ENCODE peak calls at places on chromosomes 7 and 10, in seven cellular contexts. X, T, I, A, J, M and E are unnamed samples.

GRCh38 chr10:74797550-74797949 is 28.9 kb upstream of the KAT6B start:
- DNase-seq in X (no peak), T (no peak), I (no peak), A (no peak), J (no peak), M (no peak), E (no peak)

GRCh38 chr10:93751832-93752231 is 5.9 kb upstream of the LGI1 start:
- DNase-seq in X (peak), T (peak), I (peak), A (no peak), J (no peak), M (no peak), E (peak)

GRCh38 chr10:14648042-14648765 is 126.5 kb downstream of the FAM107B start:
- DNase-seq in X (peak), T (peak), I (peak), A (peak), J (peak), M (peak), E (peak)

GRCh38 chr7:157895520-157896375 is 558.9 kb downstream of the DNAJB6 start:
- DNase-seq in X (no peak), T (no peak), I (no peak), A (no peak), J (no peak), M (no peak), E (no peak)

GRCh38 chr7:101524376-101524775 is 104.7 kb downstream of the MYL10 start:
- DNase-seq in X (no peak), T (no peak), I (no peak), A (no peak), J (no peak), M (no peak), E (no peak)

GRCh38 chr7:29017666-29018065 is 59.5 kb upstream of the TRIL start:
- DNase-seq in X (no peak), T (peak), I (no peak), A (peak), J (no peak), M (peak), E (peak)

GRCh38 chr10:28201666-28202400 is 101.0 kb downstream of the MPP7 start:
- DNase-seq in X (no peak), T (no peak), I (no peak), A (no peak), J (no peak), M (no peak), E (no peak)

GRCh38 chr10:99880071-99880835 is 97.8 kb downstream of the ABCC2 start:
- DNase-seq in X (no peak), T (no peak), I (no peak), A (no peak), J (no peak), M (no peak), E (peak)

GRCh38 chr10:90430186-90430585 is 427.7 kb downstream of the HTR7 start:
- DNase-seq in X (no peak), T (no peak), I (no peak), A (no peak), J (no peak), M (no peak), E (no peak)

GRCh38 chr10:42149027-42149700 is 489.2 kb downstream of the ZNF33B start:
- DNase-seq in X (no peak), T (peak), I (no peak), A (no peak), J (no peak), M (no peak), E (no peak)

GRCh38 chr7:136637826-136638225 is 230.6 kb upstream of the CHRM2 start:
- DNase-seq in X (no peak), T (no peak), I (no peak), A (no peak), J (no peak), M (no peak), E (no peak)

GRCh38 chr7:71625534-71625933 is 493.6 kb downstream of the GALNT17 start:
- DNase-seq in X (no peak), T (no peak), I (no peak), A (no peak), J (no peak), M (no peak), E (no peak)

GRCh38 chr10:33142290-33142689 is 184.3 kb upstream of the ITGB1 start:
- DNase-seq in X (no peak), T (peak), I (no peak), A (no peak), J (no peak), M (no peak), E (no peak)

GRCh38 chr7:46852795-46853194 is 729.1 kb downstream of the TNS3 start:
- DNase-seq in X (no peak), T (no peak), I (no peak), A (no peak), J (no peak), M (no peak), E (no peak)

GRCh38 chr7:117961235-117961634 is 88.0 kb upstream of the CTTNBP2 start:
- DNase-seq in X (no peak), T (no peak), I (no peak), A (no peak), J (no peak), M (no peak), E (peak)

GRCh38 chr10:115141254-115141653 is 48.1 kb downstream of the ATRNL1 start:
- DNase-seq in X (no peak), T (peak), I (no peak), A (no peak), J (no peak), M (no peak), E (peak)

GRCh38 chr7:152544971-152545619 is 109.3 kb upstream of the KMT2C start:
- DNase-seq in X (no peak), T (no peak), I (peak), A (no peak), J (no peak), M (no peak), E (no peak)

GRCh38 chr7:126667742-126668366 is 584.9 kb downstream of the GRM8 start:
- DNase-seq in X (no peak), T (no peak), I (no peak), A (no peak), J (no peak), M (no peak), E (no peak)

GRCh38 chr10:132249232-132249724 is 58.5 kb downstream of the STK32C start:
- DNase-seq in X (no peak), T (no peak), I (no peak), A (no peak), J (no peak), M (no peak), E (no peak)

GRCh38 chr7:90298145-90299038 is 22.7 kb downstream of the FAM237B start:
- DNase-seq in X (no peak), T (peak), I (peak), A (peak), J (no peak), M (no peak), E (peak)

GRCh38 chr7:110852156-110852858 is 238.6 kb upstream of the LRRN3 start:
- DNase-seq in X (no peak), T (no peak), I (no peak), A (no peak), J (no peak), M (no peak), E (peak)

GRCh38 chr7:19958309-19958896 is 185.0 kb upstream of the TMEM196 start:
- DNase-seq in X (no peak), T (peak), I (no peak), A (no peak), J (no peak), M (no peak), E (peak)

GRCh38 chr10:1938317-1938716 is 201.0 kb upstream of the ADARB2 start:
- DNase-seq in X (no peak), T (no peak), I (no peak), A (no peak), J (peak), M (no peak), E (no peak)